ENCODE peak calls at places on chromosomes 11 and 22, in five cellular contexts. One of them, this sample, is unnamed.

GRCh38 chr22:50312371-50312770 is 4.9 kb upstream of the PLXNB2 start:
- DNase-seq in H54: no peak
- DNase-seq in osteocyte: no peak
- DNase-seq in left ventricle myocardium inferior: no peak
- DNase-seq in iPS DF 19.7: no peak
- DNase-seq in this sample: no peak

GRCh38 chr22:44261164-44261860 is 51.4 kb downstream of the SHISAL1 start:
- DNase-seq in left ventricle myocardium inferior: no peak
- DNase-seq in H54: no peak
- DNase-seq in osteocyte: peak
- DNase-seq in iPS DF 19.7: no peak
- DNase-seq in this sample: no peak

GRCh38 chr11:46130286-46130937 is 9.2 kb upstream of the PHF21A start:
- DNase-seq in left ventricle myocardium inferior: no peak
- DNase-seq in iPS DF 19.7: no peak
- DNase-seq in osteocyte: no peak
- DNase-seq in H54: no peak
- DNase-seq in this sample: no peak

GRCh38 chr11:19953909-19954308 is 206.4 kb downstream of the DBX1 start:
- DNase-seq in H54: peak
- DNase-seq in left ventricle myocardium inferior: no peak
- DNase-seq in osteocyte: no peak
- DNase-seq in iPS DF 19.7: no peak
- DNase-seq in this sample: no peak

GRCh38 chr22:36386900-36387663 is 685 bp downstream of the MYH9 start:
- DNase-seq in H54: no peak
- DNase-seq in osteocyte: no peak
- DNase-seq in left ventricle myocardium inferior: peak
- DNase-seq in iPS DF 19.7: no peak
- DNase-seq in this sample: no peak

GRCh38 chr11:120523196-120523595 is 11.6 kb downstream of the GRIK4 start:
- DNase-seq in H54: no peak
- DNase-seq in iPS DF 19.7: no peak
- DNase-seq in left ventricle myocardium inferior: no peak
- DNase-seq in osteocyte: no peak
- DNase-seq in this sample: no peak

GRCh38 chr22:30254307-30254706 is 7.7 kb upstream of the LIF start:
- DNase-seq in left ventricle myocardium inferior: no peak
- DNase-seq in H54: no peak
- DNase-seq in iPS DF 19.7: no peak
- DNase-seq in osteocyte: no peak
- DNase-seq in this sample: no peak

GRCh38 chr11:1224491-1225385 is 1.9 kb downstream of the MUC5B start:
- DNase-seq in iPS DF 19.7: no peak
- DNase-seq in left ventricle myocardium inferior: no peak
- DNase-seq in H54: no peak
- DNase-seq in osteocyte: peak
- DNase-seq in this sample: no peak

GRCh38 chr11:115716577-115717214 is 212.5 kb upstream of the CADM1 start:
- DNase-seq in left ventricle myocardium inferior: no peak
- DNase-seq in osteocyte: no peak
- DNase-seq in H54: no peak
- DNase-seq in iPS DF 19.7: no peak
- DNase-seq in this sample: no peak

GRCh38 chr11:120807414-120808150 is 216.3 kb upstream of the TBCEL start:
- DNase-seq in H54: peak
- DNase-seq in left ventricle myocardium inferior: no peak
- DNase-seq in osteocyte: no peak
- DNase-seq in iPS DF 19.7: peak
- DNase-seq in this sample: no peak

GRCh38 chr11:118918128-118918685 is 7.5 kb downstream of the BCL9L start:
- DNase-seq in left ventricle myocardium inferior: peak
- DNase-seq in H54: no peak
- DNase-seq in iPS DF 19.7: no peak
- DNase-seq in osteocyte: peak
- DNase-seq in this sample: no peak

This sample was measured in GM12891.